ENCODE peak calls at places on chromosome 9, in eight cellular contexts. D is fibroblast of lung; E is H9; H is PC-3; L is activated CD8-positive, alpha-beta T cell treated with anti-CD3 and anti-CD28 coated beads for 36 hours; B is endothelial cell; S is NB4; P is lung. X is an unnamed sample.

GRCh38 chr9:127583605-127584053 is 28.4 kb upstream of the STXBP1 start:
- DNase-seq in D (peak; percentile 91), E (no peak), H (peak; percentile 87), L (no peak), B (no peak), S (no peak), P (no peak), X (peak; percentile 70)

GRCh38 chr9:121362813-121363585 is 7.1 kb downstream of the STOM start:
- DNase-seq in D (peak; percentile 62), E (no peak), H (peak; percentile 43), L (no peak), B (no peak), S (peak; percentile 20), P (no peak), X (peak; percentile 47)

GRCh38 chr9:127776195-127776918 is 2.1 kb downstream of the SH2D3C start:
- DNase-seq in D (no peak), E (no peak), H (no peak), L (peak; percentile 90), B (peak; percentile 43), S (peak; percentile 92), P (peak; percentile 45), X (no peak)

GRCh38 chr9:126696091-126696763 is 82.5 kb downstream of the LMX1B start:
- DNase-seq in D (no peak), E (peak; percentile 28), H (no peak), L (no peak), B (no peak), S (no peak), P (no peak), X (no peak)

GRCh38 chr9:2047144-2047671 is 32.1 kb downstream of the SMARCA2 start:
- DNase-seq in D (no peak), E (no peak), H (no peak), L (no peak), B (no peak), S (no peak), P (no peak), X (no peak)

GRCh38 chr9:38030658-38031057 is 38.4 kb downstream of the SHB start:
- DNase-seq in D (no peak), E (no peak), H (no peak), L (peak; percentile 11), B (no peak), S (no peak), P (no peak), X (no peak)

GRCh38 chr9:8221462-8221861 is 421.9 kb upstream of the DMAC1 start:
- DNase-seq in D (no peak), E (no peak), H (no peak), L (no peak), B (no peak), S (no peak), P (no peak), X (no peak)

GRCh38 chr9:73906671-73907070 is 590.5 kb upstream of the RORB start:
- DNase-seq in D (no peak), E (no peak), H (no peak), L (no peak), B (no peak), S (no peak), P (no peak), X (no peak)

GRCh38 chr9:77744877-77745435 is 96.8 kb upstream of the GNA14 start:
- DNase-seq in D (no peak), E (no peak), H (no peak), L (no peak), B (no peak), S (no peak), P (no peak), X (no peak)

GRCh38 chr9:128431207-128431606 is 10.6 kb downstream of the CERCAM start:
- DNase-seq in D (no peak), E (no peak), H (no peak), L (no peak), B (no peak), S (no peak), P (no peak), X (no peak)

GRCh38 chr9:97990259-97990658 is 7.1 kb downstream of the ANP32B start:
- DNase-seq in D (peak; percentile 82), E (no peak), H (peak; percentile 46), L (no peak), B (no peak), S (peak; percentile 43), P (no peak), X (peak; percentile 60)

GRCh38 chr9:73149371-73150067 is 2.1 kb upstream of the ANXA1 start:
- DNase-seq in D (peak; percentile 91), E (no peak), H (peak; percentile 79), L (peak; percentile 42), B (no peak), S (peak; percentile 74), P (no peak), X (peak; percentile 83)

GRCh38 chr9:113649054-113649453 is 185.5 kb downstream of the RGS3 start:
- DNase-seq in D (peak; percentile 33), E (no peak), H (no peak), L (no peak), B (no peak), S (no peak), P (no peak), X (no peak)

GRCh38 chr9:136264046-136264802 is 18.6 kb upstream of the QSOX2 start:
- DNase-seq in D (no peak), E (no peak), H (no peak), L (no peak), B (no peak), S (no peak), P (no peak), X (no peak)

GRCh38 chr9:123131258-123131657 is 97.8 kb downstream of the GPR21 start:
- DNase-seq in D (peak; percentile 84), E (no peak), H (no peak), L (no peak), B (no peak), S (no peak), P (no peak), X (peak; percentile 12)

DNA sequence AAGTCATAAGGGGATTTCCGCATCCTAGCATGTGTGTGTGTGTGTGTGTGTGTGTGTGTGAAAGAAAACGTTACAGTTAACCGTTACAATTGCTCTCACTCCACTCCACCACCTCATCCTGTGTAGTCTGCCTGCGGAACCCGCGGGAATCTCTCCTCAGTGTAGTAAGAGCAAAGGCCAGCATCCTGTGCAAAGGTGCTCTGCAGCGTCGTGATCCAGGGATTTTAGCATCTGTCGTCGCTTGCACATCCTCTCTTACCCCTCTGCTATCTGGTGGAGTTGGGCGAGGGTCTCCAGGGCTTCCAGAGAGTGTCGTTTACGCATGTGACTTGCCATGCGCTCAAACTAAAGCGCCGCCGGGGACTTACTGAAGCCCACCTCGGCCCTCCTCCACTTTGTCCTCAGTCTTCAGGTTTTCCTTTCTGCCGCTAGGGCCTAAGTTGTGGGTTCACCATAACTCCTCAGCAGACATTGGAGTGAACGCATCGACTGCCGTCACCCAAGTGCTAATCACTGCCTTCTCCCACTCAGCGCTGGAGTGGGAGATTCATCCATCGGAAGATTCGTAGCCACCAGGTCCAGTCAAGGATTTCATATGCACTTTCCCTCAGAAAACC is 3.9 kb downstream of the CDKN2B start:
- DNase-seq in D (peak; percentile 59), E (peak; percentile 64), H (no peak), L (peak; percentile 29), B (peak; percentile 33), S (no peak), P (no peak), X (no peak)
- TF ChIP-seq CTCF in D (peak; percentile 17), E (peak; percentile 46), H (no peak), L (no peak), B (no peak), S (no peak), P (no peak), X (no peak)

GRCh38 chr9:94990897-94991561 is 264.5 kb downstream of the AOPEP start:
- DNase-seq in D (no peak), E (no peak), H (no peak), L (no peak), B (no peak), S (no peak), P (no peak), X (no peak)

GRCh38 chr9:94993821-94994165 is 267.3 kb downstream of the AOPEP start:
- DNase-seq in D (no peak), E (no peak), H (no peak), L (no peak), B (no peak), S (no peak), P (no peak), X (no peak)

GRCh38 chr9:94995294-94995693 is 268.8 kb downstream of the AOPEP start:
- DNase-seq in D (no peak), E (no peak), H (no peak), L (no peak), B (no peak), S (no peak), P (no peak), X (no peak)

GRCh38 chr9:94991961-94992907 is 265.7 kb downstream of the AOPEP start:
- DNase-seq in D (no peak), E (no peak), H (no peak), L (no peak), B (no peak), S (no peak), P (no peak), X (no peak)

GRCh38 chr9:94993141-94993820 is 266.8 kb downstream of the AOPEP start:
- DNase-seq in D (no peak), E (no peak), H (no peak), L (no peak), B (no peak), S (no peak), P (no peak), X (no peak)
- TF ChIP-seq CTCF in D (no peak), E (no peak), H (no peak), L (no peak), B (no peak), S (no peak), P (no peak), X (no peak)

DNA sequence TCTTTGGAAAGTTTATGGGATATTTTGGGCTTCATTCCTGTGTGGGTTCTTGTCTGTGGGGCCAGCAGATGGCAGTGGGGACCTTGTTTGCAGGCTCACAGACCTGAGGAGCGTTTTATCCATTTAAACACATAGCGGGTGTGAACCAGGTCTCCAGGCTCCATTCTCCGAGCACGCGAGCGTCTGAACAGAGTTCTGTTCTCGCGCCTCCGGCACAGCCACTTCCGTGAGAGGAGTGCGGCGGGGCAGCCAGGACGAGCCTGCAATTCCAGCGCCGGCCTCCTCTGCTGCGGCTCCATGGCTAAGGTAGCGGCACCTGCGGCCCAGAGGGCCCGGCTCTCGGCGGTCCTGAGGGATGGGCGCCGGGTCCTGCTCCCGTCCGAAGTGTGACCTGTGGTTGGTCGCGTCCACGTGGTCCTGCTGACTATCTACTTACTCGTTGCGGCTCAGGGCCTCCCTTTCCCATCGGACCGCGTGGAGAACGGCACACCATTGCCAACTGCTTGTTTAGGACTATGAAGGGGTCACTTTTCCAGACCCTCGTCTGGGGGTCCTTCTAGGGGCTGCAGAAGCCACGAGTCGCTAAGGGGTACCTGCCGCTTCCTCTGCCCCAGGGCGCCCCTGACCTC is 7.3 kb downstream of the NRARP start:
- DNase-seq in D (peak; percentile 38), E (peak; percentile 71), H (peak; percentile 8), L (no peak), B (peak; percentile 36), S (peak; percentile 51), P (no peak), X (no peak)
- TF ChIP-seq CTCF in D (peak; percentile 7), E (no peak), H (peak; percentile 42), L (no peak), B (no peak), S (peak; percentile 29), P (no peak), X (peak; percentile 30)

DNA sequence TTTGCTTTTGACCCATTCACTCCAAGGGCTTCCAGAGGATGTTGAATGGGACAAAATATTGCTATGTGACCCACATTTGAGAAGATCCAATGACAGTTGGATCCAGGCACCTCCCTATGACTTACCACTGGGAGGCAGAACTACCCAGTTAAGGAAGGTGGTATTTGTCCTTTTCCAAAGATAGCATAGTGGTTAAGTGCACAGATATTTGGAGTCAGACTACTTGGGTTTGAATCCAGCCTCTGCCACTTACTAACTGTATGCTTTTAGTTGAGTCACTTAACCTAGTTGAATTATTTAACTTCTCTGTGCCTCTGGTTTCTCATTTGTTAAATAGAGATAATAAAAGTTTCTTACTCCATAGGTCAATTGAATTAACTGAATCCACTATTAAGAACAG is 74.5 kb upstream of the PALM2AKAP2 start:
- DNase-seq in D (peak; percentile 50), E (no peak), H (peak; percentile 66), L (no peak), B (no peak), S (peak; percentile 2), P (no peak), X (peak; percentile 58)
- TF ChIP-seq CTCF in D (no peak), E (peak; percentile 33), H (peak; percentile 32), L (no peak), B (no peak), S (no peak), P (no peak), X (no peak)